ENCODE peak calls at places on chromosomes 2 and 18, in ten cellular contexts. T is activated CD8-positive, alpha-beta T cell treated with anti-CD3 and anti-CD28 coated beads for 36 hours; R is GM12864; H is stomach; Y is IMR-90; J is AG09319; E is HepG2; F is colonic mucosa; S is brain microvascular endothelial cell; V is endothelial cell. N is an unnamed sample.

GRCh38 chr2:27582695-27583389 is at the start of gene ZNF512:
- DNase-seq in T (peak; percentile 93), R (peak; percentile 83), H (peak; percentile 84), Y (peak; percentile 91), J (peak; percentile 87), E (peak; percentile 96), F (peak; percentile 85), S (peak; percentile 81), V (peak; percentile 76), N (peak; percentile 96)

GRCh38 chr2:8602809-8603208 is 79.0 kb upstream of the ID2 start:
- DNase-seq in T (no peak), R (peak; percentile 48), H (no peak), Y (no peak), J (peak; percentile 3), E (no peak), F (no peak), S (no peak), V (no peak), N (peak; percentile 50)

GRCh38 chr2:202307690-202308089 is 42.1 kb downstream of the NOP58 start:
- DNase-seq in T (no peak), R (no peak), H (no peak), Y (no peak), J (no peak), E (no peak), F (no peak), S (no peak), V (no peak), N (no peak)

GRCh38 chr18:55478301-55478660 is 109.7 kb downstream of the TCF4 start:
- DNase-seq in T (no peak), R (no peak), H (no peak), Y (peak; percentile 18), J (no peak), E (no peak), F (no peak), S (no peak), V (no peak), N (no peak)

GRCh38 chr18:61697306-61697909 is 195.4 kb downstream of the RNF152 start:
- DNase-seq in T (no peak), R (no peak), H (no peak), Y (no peak), J (no peak), E (no peak), F (no peak), S (no peak), V (no peak), N (no peak)

GRCh38 chr2:10002087-10002486 is 41.3 kb upstream of the KLF11 start:
- DNase-seq in T (no peak), R (no peak), H (no peak), Y (no peak), J (no peak), E (no peak), F (no peak), S (no peak), V (no peak), N (no peak)

GRCh38 chr18:54684786-54685185 is 93.7 kb downstream of the DYNAP start:
- DNase-seq in T (no peak), R (no peak), H (no peak), Y (no peak), J (no peak), E (no peak), F (no peak), S (peak; percentile 66), V (peak; percentile 22), N (no peak)

GRCh38 chr2:97844311-97844859 is 131.0 kb downstream of the ZAP70 start:
- DNase-seq in T (no peak), R (no peak), H (no peak), Y (no peak), J (no peak), E (no peak), F (no peak), S (no peak), V (no peak), N (peak; percentile 25)

GRCh38 chr2:241177935-241178334 is 10.5 kb upstream of the ANO7 start:
- DNase-seq in T (no peak), R (no peak), H (no peak), Y (no peak), J (no peak), E (no peak), F (no peak), S (no peak), V (no peak), N (no peak)

GRCh38 chr18:78838183-78838582 is 141.4 kb upstream of the SALL3 start:
- DNase-seq in T (no peak), R (no peak), H (no peak), Y (no peak), J (no peak), E (no peak), F (no peak), S (no peak), V (no peak), N (no peak)

GRCh38 chr2:160429248-160430000 is 64.2 kb downstream of the RBMS1 start:
- DNase-seq in T (no peak), R (peak; percentile 24), H (no peak), Y (peak; percentile 75), J (no peak), E (peak; percentile 52), F (no peak), S (no peak), V (no peak), N (peak; percentile 75)

GRCh38 chr2:214096200-214096599 is 314.7 kb upstream of the VWC2L start:
- DNase-seq in T (no peak), R (no peak), H (no peak), Y (no peak), J (no peak), E (no peak), F (no peak), S (no peak), V (no peak), N (no peak)

GRCh38 chr18:48996901-48997463 is 46.2 kb upstream of the SMAD7 start:
- DNase-seq in T (no peak), R (no peak), H (no peak), Y (peak; percentile 81), J (peak; percentile 68), E (peak; percentile 47), F (no peak), S (peak; percentile 94), V (no peak), N (peak; percentile 80)

GRCh38 chr2:133235959-133236358 is 332.3 kb downstream of the NCKAP5 start:
- DNase-seq in T (no peak), R (no peak), H (no peak), Y (peak; percentile 87), J (no peak), E (no peak), F (no peak), S (no peak), V (no peak), N (peak; percentile 15)

GRCh38 chr2:37895135-37895534 is 30.0 kb upstream of the RMDN2 start:
- DNase-seq in T (no peak), R (no peak), H (no peak), Y (no peak), J (no peak), E (no peak), F (no peak), S (no peak), V (no peak), N (no peak)

GRCh38 chr2:37897511-37897910 is 27.6 kb upstream of the RMDN2 start:
- DNase-seq in T (no peak), R (no peak), H (no peak), Y (no peak), J (no peak), E (no peak), F (no peak), S (no peak), V (no peak), N (no peak)

GRCh38 chr2:37894601-37895000 is 30.5 kb upstream of the RMDN2 start:
- DNase-seq in T (no peak), R (no peak), H (no peak), Y (peak; percentile 23), J (no peak), E (no peak), F (no peak), S (no peak), V (no peak), N (no peak)

GRCh38 chr2:37898448-37898847 is 26.6 kb upstream of the RMDN2 start:
- DNase-seq in T (no peak), R (no peak), H (no peak), Y (no peak), J (no peak), E (no peak), F (no peak), S (no peak), V (no peak), N (no peak)

GRCh38 chr2:37896319-37896718 is 28.8 kb upstream of the RMDN2 start:
- DNase-seq in T (no peak), R (no peak), H (no peak), Y (no peak), J (no peak), E (peak; percentile 56), F (no peak), S (no peak), V (no peak), N (no peak)
- TF ChIP-seq CTCF in T (no peak), R (peak; percentile 16), H (no peak), Y (peak; percentile 8), J (no peak), E (peak; percentile 80), F (no peak), S (peak; percentile 8), V (no peak), N (no peak)

GRCh38 chr18:11512096-11513030 is 97.0 kb upstream of the SLC35G4 start:
- DNase-seq in T (no peak), R (no peak), H (no peak), Y (no peak), J (no peak), E (peak; percentile 68), F (no peak), S (peak; percentile 22), V (peak; percentile 17), N (no peak)
- TF ChIP-seq CTCF in T (no peak), R (no peak), H (no peak), Y (peak; percentile 22), J (peak; percentile 29), E (peak; percentile 85), F (no peak), S (peak; percentile 55), V (no peak), N (no peak)

DNA sequence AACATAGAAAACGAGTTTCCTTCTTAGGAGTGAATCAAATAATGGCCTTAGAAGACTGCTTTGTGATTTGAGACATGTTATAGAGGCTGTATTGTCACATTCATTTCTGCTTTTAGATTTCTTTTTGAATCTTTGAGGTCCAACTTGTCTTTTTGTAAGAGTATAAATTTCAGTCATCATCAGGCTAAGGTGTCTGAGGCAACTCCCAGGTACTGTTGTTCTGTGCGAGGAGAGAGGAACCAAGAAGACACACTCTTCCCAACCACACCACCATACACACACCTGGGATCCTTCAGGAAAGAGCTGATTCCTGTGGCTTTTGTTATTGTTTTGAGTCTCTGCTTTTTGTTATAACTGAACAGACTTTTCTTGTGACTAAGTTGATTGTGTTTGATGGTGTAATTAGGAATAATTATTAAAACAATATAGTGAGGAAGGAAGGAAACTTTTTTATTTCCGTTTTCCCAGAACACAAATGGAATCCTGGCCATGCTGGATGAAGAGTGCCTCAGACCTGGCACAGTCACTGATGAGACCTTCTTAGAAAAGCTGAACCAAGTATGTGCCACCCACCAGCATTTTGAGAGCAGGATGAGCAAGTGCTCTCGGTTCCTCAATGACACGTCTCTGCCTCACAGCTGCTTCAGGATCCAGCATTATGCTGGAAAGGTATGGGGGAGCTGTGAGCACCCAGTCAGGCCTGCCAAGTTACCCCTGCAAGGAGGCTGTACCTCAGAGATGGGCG is 140.4 kb downstream of the MYO1B start:
- DNase-seq in T (no peak), R (no peak), H (no peak), Y (peak; percentile 44), J (no peak), E (no peak), F (no peak), S (no peak), V (no peak), N (peak; percentile 43)
- TF ChIP-seq CTCF in T (no peak), R (no peak), H (no peak), Y (no peak), J (no peak), E (no peak), F (no peak), S (no peak), V (no peak), N (no peak)

GRCh38 chr2:200377143-200377773 is 70.8 kb downstream of the SPATS2L start:
- DNase-seq in T (no peak), R (no peak), H (no peak), Y (no peak), J (no peak), E (no peak), F (no peak), S (no peak), V (no peak), N (no peak)
- TF ChIP-seq CTCF in T (no peak), R (no peak), H (no peak), Y (no peak), J (no peak), E (no peak), F (no peak), S (no peak), V (no peak), N (no peak)

N was measured in foreskin fibroblast.